ENCODE peak calls at places on chromosomes 5 and 9, in six cellular contexts. One of them, this sample, is unnamed. For H3K4me1, the result is how much of the 10 kb centered on the place peaks cover.

GRCh38 chr5:34598177-34598794 is 57.8 kb upstream of the RAI14 start:
- DNase-seq in tibial nerve: peak
- DNase-seq in IMR-90: peak
- DNase-seq in mammary epithelial cell: peak
- DNase-seq in right atrium auricular region: no peak
- DNase-seq in HCT116: peak
- DNase-seq in this sample: peak

GRCh38 chr5:158560170-158560569 is 539.5 kb downstream of the EBF1 start:
- DNase-seq in tibial nerve: no peak
- DNase-seq in IMR-90: no peak
- DNase-seq in mammary epithelial cell: peak
- DNase-seq in right atrium auricular region: no peak
- DNase-seq in HCT116: no peak
- DNase-seq in this sample: peak

GRCh38 chr9:69637193-69637592 is 35.0 kb downstream of the APBA1 start:
- DNase-seq in tibial nerve: no peak
- DNase-seq in IMR-90: no peak
- DNase-seq in mammary epithelial cell: no peak
- DNase-seq in right atrium auricular region: no peak
- DNase-seq in HCT116: no peak
- DNase-seq in this sample: no peak

GRCh38 chr9:33447404-33448158 is at the start of gene AQP3:
- DNase-seq in tibial nerve: peak
- DNase-seq in IMR-90: no peak
- DNase-seq in mammary epithelial cell: peak
- DNase-seq in right atrium auricular region: peak
- DNase-seq in HCT116: no peak
- DNase-seq in this sample: peak

GRCh38 chr5:126525630-126526245 is 69.3 kb downstream of the ALDH7A1 start:
- DNase-seq in tibial nerve: peak
- DNase-seq in IMR-90: peak
- DNase-seq in mammary epithelial cell: no peak
- DNase-seq in right atrium auricular region: peak
- DNase-seq in HCT116: peak
- DNase-seq in this sample: no peak

GRCh38 chr9:81874926-81875325 is 53.3 kb upstream of the SPATA31D4 start:
- DNase-seq in tibial nerve: no peak
- DNase-seq in IMR-90: peak
- DNase-seq in mammary epithelial cell: peak
- DNase-seq in right atrium auricular region: no peak
- DNase-seq in HCT116: no peak
- DNase-seq in this sample: peak

GRCh38 chr9:122320346-122320995 is 50.4 kb upstream of the PTGS1 start:
- DNase-seq in tibial nerve: no peak
- DNase-seq in IMR-90: no peak
- DNase-seq in mammary epithelial cell: no peak
- DNase-seq in right atrium auricular region: no peak
- DNase-seq in HCT116: no peak
- DNase-seq in this sample: no peak

GRCh38 chr5:79605560-79605959 is 6.7 kb upstream of the TENT2 start:
- DNase-seq in tibial nerve: no peak
- DNase-seq in IMR-90: no peak
- DNase-seq in mammary epithelial cell: no peak
- DNase-seq in right atrium auricular region: no peak
- DNase-seq in HCT116: no peak
- DNase-seq in this sample: no peak

GRCh38 chr9:128807827-128808226 is 10.5 kb upstream of the ENDOG start:
- DNase-seq in tibial nerve: no peak
- DNase-seq in IMR-90: no peak
- DNase-seq in mammary epithelial cell: no peak
- DNase-seq in right atrium auricular region: no peak
- DNase-seq in HCT116: no peak
- DNase-seq in this sample: no peak

GRCh38 chr5:79499640-79500273 is 14.2 kb downstream of the HOMER1 start:
- DNase-seq in tibial nerve: no peak
- DNase-seq in IMR-90: no peak
- DNase-seq in mammary epithelial cell: no peak
- DNase-seq in right atrium auricular region: no peak
- DNase-seq in HCT116: no peak
- DNase-seq in this sample: no peak

GRCh38 chr5:179279347-179280094 is 65.7 kb downstream of the ADAMTS2 start:
- DNase-seq in tibial nerve: no peak
- DNase-seq in IMR-90: no peak
- DNase-seq in mammary epithelial cell: no peak
- DNase-seq in right atrium auricular region: no peak
- DNase-seq in HCT116: no peak
- DNase-seq in this sample: no peak

GRCh38 chr5:143115381-143115780 is 288.1 kb downstream of the NR3C1 start:
- DNase-seq in tibial nerve: no peak
- DNase-seq in IMR-90: no peak
- DNase-seq in mammary epithelial cell: no peak
- DNase-seq in right atrium auricular region: no peak
- DNase-seq in HCT116: no peak
- DNase-seq in this sample: no peak

GRCh38 chr9:109816490-109816889 is 36.5 kb downstream of the PALM2AKAP2 start:
- DNase-seq in tibial nerve: peak
- DNase-seq in IMR-90: peak
- DNase-seq in mammary epithelial cell: peak
- DNase-seq in right atrium auricular region: peak
- DNase-seq in HCT116: peak
- DNase-seq in this sample: peak

GRCh38 chr9:129170229-129170628 is 7.8 kb downstream of the IER5L start:
- DNase-seq in tibial nerve: no peak
- DNase-seq in IMR-90: peak
- DNase-seq in mammary epithelial cell: peak
- DNase-seq in right atrium auricular region: no peak
- DNase-seq in HCT116: peak
- DNase-seq in this sample: no peak

GRCh38 chr9:97803167-97804058 is 49.6 kb upstream of the FOXE1 start:
- DNase-seq in tibial nerve: peak
- DNase-seq in IMR-90: peak
- DNase-seq in mammary epithelial cell: peak
- DNase-seq in right atrium auricular region: peak
- DNase-seq in HCT116: peak
- DNase-seq in this sample: peak

GRCh38 chr9:126965541-126966428 is 51.2 kb downstream of the RALGPS1 start:
- DNase-seq in tibial nerve: peak
- DNase-seq in IMR-90: peak
- DNase-seq in mammary epithelial cell: peak
- DNase-seq in right atrium auricular region: no peak
- DNase-seq in HCT116: peak
- DNase-seq in this sample: peak

GRCh38 chr5:8981016-8981415 is 564.9 kb downstream of the SEMA5A start:
- DNase-seq in tibial nerve: no peak
- DNase-seq in IMR-90: peak
- DNase-seq in mammary epithelial cell: peak
- DNase-seq in right atrium auricular region: no peak
- DNase-seq in HCT116: no peak
- DNase-seq in this sample: no peak

GRCh38 chr9:83508072-83508471 is 30.1 kb downstream of the FRMD3 start:
- DNase-seq in tibial nerve: no peak
- DNase-seq in IMR-90: no peak
- DNase-seq in mammary epithelial cell: no peak
- DNase-seq in right atrium auricular region: no peak
- DNase-seq in HCT116: no peak
- DNase-seq in this sample: no peak

GRCh38 chr5:158748535-158748934 is 351.2 kb downstream of the EBF1 start:
- DNase-seq in tibial nerve: no peak
- DNase-seq in IMR-90: no peak
- DNase-seq in mammary epithelial cell: no peak
- DNase-seq in right atrium auricular region: no peak
- DNase-seq in HCT116: no peak
- DNase-seq in this sample: no peak

GRCh38 chr9:38697901-38698300 is 22.0 kb downstream of the FAM240B start:
- DNase-seq in tibial nerve: no peak
- DNase-seq in IMR-90: no peak
- DNase-seq in mammary epithelial cell: no peak
- DNase-seq in right atrium auricular region: no peak
- DNase-seq in HCT116: no peak
- DNase-seq in this sample: no peak

GRCh38 chr9:22469928-22470544 is 23.4 kb downstream of the DMRTA1 start:
- DNase-seq in tibial nerve: peak
- DNase-seq in IMR-90: peak
- DNase-seq in mammary epithelial cell: peak
- DNase-seq in right atrium auricular region: no peak
- DNase-seq in HCT116: peak
- DNase-seq in this sample: peak

GRCh38 chr5:104062495-104063377 is 500.1 kb upstream of the NUDT12 start:
- DNase-seq in tibial nerve: no peak
- DNase-seq in IMR-90: no peak
- DNase-seq in mammary epithelial cell: peak
- DNase-seq in right atrium auricular region: no peak
- DNase-seq in HCT116: peak
- DNase-seq in this sample: no peak

GRCh38 chr9:78046120-78046519 is 14.5 kb upstream of the GNAQ start:
- DNase-seq in tibial nerve: no peak
- DNase-seq in IMR-90: no peak
- DNase-seq in mammary epithelial cell: no peak
- DNase-seq in right atrium auricular region: no peak
- DNase-seq in HCT116: no peak
- DNase-seq in this sample: no peak

GRCh38 chr5:157204765-157205164 is 24.1 kb downstream of the ITK start:
- DNase-seq in tibial nerve: no peak
- DNase-seq in IMR-90: no peak
- DNase-seq in mammary epithelial cell: no peak
- DNase-seq in right atrium auricular region: no peak
- DNase-seq in HCT116: no peak
- DNase-seq in this sample: no peak

GRCh38 chr9:88922091-88922490 is 69.2 kb upstream of the S1PR3 start:
- DNase-seq in tibial nerve: no peak
- DNase-seq in IMR-90: no peak
- DNase-seq in mammary epithelial cell: no peak
- DNase-seq in right atrium auricular region: no peak
- DNase-seq in HCT116: no peak
- DNase-seq in this sample: no peak

GRCh38 chr5:131400585-131400984 is 136.7 kb downstream of the CDC42SE2 start:
- DNase-seq in tibial nerve: no peak
- DNase-seq in IMR-90: no peak
- DNase-seq in mammary epithelial cell: no peak
- DNase-seq in right atrium auricular region: no peak
- DNase-seq in HCT116: no peak
- DNase-seq in this sample: no peak

GRCh38 chr5:54329731-54330709 is 19.6 kb upstream of the ARL15 start:
- DNase-seq in tibial nerve: no peak
- DNase-seq in IMR-90: peak
- DNase-seq in mammary epithelial cell: peak
- DNase-seq in right atrium auricular region: no peak
- DNase-seq in HCT116: no peak
- DNase-seq in this sample: no peak

GRCh38 chr9:17744786-17745185 is 165.9 kb downstream of the SH3GL2 start:
- DNase-seq in tibial nerve: no peak
- DNase-seq in IMR-90: peak
- DNase-seq in mammary epithelial cell: peak
- DNase-seq in right atrium auricular region: no peak
- DNase-seq in HCT116: no peak
- DNase-seq in this sample: peak

DNA sequence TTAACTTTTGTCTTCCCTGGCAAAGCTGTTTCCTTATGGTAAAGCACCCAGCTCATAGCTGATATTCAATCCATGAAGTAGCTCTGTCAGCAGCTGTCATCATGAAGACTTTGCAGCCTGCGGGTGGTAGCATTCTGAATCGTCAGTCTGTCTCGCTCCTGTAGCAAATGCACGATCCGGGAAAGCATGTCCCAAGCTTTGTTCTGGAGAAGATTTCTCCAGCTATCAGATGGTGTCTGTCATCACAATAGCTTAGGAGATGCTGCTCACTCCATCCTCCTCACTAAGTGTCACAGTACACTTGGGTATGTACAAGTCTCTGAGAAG is 191.3 kb upstream of the MSX2 start:
- DNase-seq in tibial nerve: no peak
- DNase-seq in IMR-90: peak
- DNase-seq in mammary epithelial cell: peak
- DNase-seq in right atrium auricular region: no peak
- DNase-seq in HCT116: no peak
- DNase-seq in this sample: no peak
- H3K4me1 ChIP-seq in tibial nerve: under half
- H3K4me1 ChIP-seq in IMR-90: under half
- H3K4me1 ChIP-seq in mammary epithelial cell: under half
- H3K4me1 ChIP-seq in right atrium auricular region: under half
- H3K4me1 ChIP-seq in HCT116: half or more
- H3K4me1 ChIP-seq in this sample: under half

GRCh38 chr9:73200694-73201432 is 49.2 kb downstream of the ANXA1 start:
- DNase-seq in tibial nerve: no peak
- DNase-seq in IMR-90: peak
- DNase-seq in mammary epithelial cell: no peak
- DNase-seq in right atrium auricular region: no peak
- DNase-seq in HCT116: peak
- DNase-seq in this sample: peak
- TF ChIP-seq CTCF in tibial nerve: peak
- TF ChIP-seq CTCF in IMR-90: peak
- TF ChIP-seq CTCF in mammary epithelial cell: peak
- TF ChIP-seq CTCF in right atrium auricular region: no peak
- TF ChIP-seq CTCF in HCT116: peak
- TF ChIP-seq CTCF in this sample: peak

GRCh38 chr9:136744747-136745146 is 2.0 kb upstream of the LCN10 start:
- DNase-seq in tibial nerve: no peak
- DNase-seq in IMR-90: no peak
- DNase-seq in mammary epithelial cell: no peak
- DNase-seq in right atrium auricular region: no peak
- DNase-seq in HCT116: no peak
- DNase-seq in this sample: no peak

GRCh38 chr9:136741885-136742568 is 713 bp downstream of the LCN10 start:
- DNase-seq in tibial nerve: no peak
- DNase-seq in IMR-90: no peak
- DNase-seq in mammary epithelial cell: no peak
- DNase-seq in right atrium auricular region: no peak
- DNase-seq in HCT116: no peak
- DNase-seq in this sample: no peak

GRCh38 chr9:136742640-136743391 is at the start of gene LCN10:
- DNase-seq in tibial nerve: no peak
- DNase-seq in IMR-90: no peak
- DNase-seq in mammary epithelial cell: no peak
- DNase-seq in right atrium auricular region: no peak
- DNase-seq in HCT116: no peak
- DNase-seq in this sample: peak

GRCh38 chr9:136745389-136746218 is 2.7 kb downstream of the LCN6 start:
- DNase-seq in tibial nerve: no peak
- DNase-seq in IMR-90: no peak
- DNase-seq in mammary epithelial cell: no peak
- DNase-seq in right atrium auricular region: no peak
- DNase-seq in HCT116: no peak
- DNase-seq in this sample: no peak

GRCh38 chr9:136743639-136744211 is 985 bp upstream of the LCN10 start:
- DNase-seq in tibial nerve: no peak
- DNase-seq in IMR-90: no peak
- DNase-seq in mammary epithelial cell: no peak
- DNase-seq in right atrium auricular region: no peak
- DNase-seq in HCT116: no peak
- DNase-seq in this sample: no peak
- H3K4me1 ChIP-seq in tibial nerve: under half
- H3K4me1 ChIP-seq in IMR-90: under half
- H3K4me1 ChIP-seq in mammary epithelial cell: under half
- H3K4me1 ChIP-seq in right atrium auricular region: under half
- H3K4me1 ChIP-seq in HCT116: under half
- H3K4me1 ChIP-seq in this sample: under half

DNA sequence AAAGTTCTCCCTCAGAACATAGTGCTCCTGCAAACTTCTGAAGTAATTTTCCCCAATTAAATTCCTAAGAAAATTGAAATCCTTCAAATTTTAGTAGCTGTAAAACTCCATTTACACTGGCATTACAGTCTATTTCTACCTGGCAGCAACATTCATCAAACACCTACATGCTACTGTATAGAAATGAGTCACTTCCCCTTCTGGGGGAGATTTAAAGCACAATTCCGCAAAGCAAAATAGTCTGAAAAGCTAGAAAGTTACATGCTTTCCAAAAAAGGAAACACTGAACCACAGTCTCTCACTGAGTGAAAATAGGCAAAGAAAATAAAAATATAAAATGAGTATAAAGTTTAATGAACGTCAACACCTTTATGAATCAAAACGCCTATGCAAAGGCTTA is 43.3 kb downstream of the MCTP1 start:
- DNase-seq in tibial nerve: no peak
- DNase-seq in IMR-90: no peak
- DNase-seq in mammary epithelial cell: no peak
- DNase-seq in right atrium auricular region: no peak
- DNase-seq in HCT116: no peak
- DNase-seq in this sample: no peak
- TF ChIP-seq CTCF in tibial nerve: no peak
- TF ChIP-seq CTCF in IMR-90: no peak
- TF ChIP-seq CTCF in mammary epithelial cell: no peak
- TF ChIP-seq CTCF in right atrium auricular region: no peak
- TF ChIP-seq CTCF in HCT116: no peak
- TF ChIP-seq CTCF in this sample: no peak